ENCODE peak calls at places on chromosome 5, in seven cellular contexts. E is SHP77 treated with DMSO at 0.1 percent for 48 hours; B is effector CD4-positive, alpha-beta T cell; G is EH; D is hypothalamus; Q is non-pigmented ciliary epithelial cell; C is cardiac septum. J is an unnamed sample.

GRCh38 chr5:43556857-43557593 is at the start of gene PAIP1:
- DNase-seq in E (peak), B (peak), G (peak), D (peak), Q (no peak), C (peak), J (peak)

GRCh38 chr5:20570486-20570885 is 582.5 kb upstream of the CDH18 start:
- DNase-seq in E (no peak), B (no peak), G (no peak), D (no peak), Q (no peak), C (no peak), J (no peak)

GRCh38 chr5:66329078-66329477 is 185.0 kb downstream of the SREK1 start:
- DNase-seq in E (no peak), B (no peak), G (no peak), D (no peak), Q (no peak), C (no peak), J (no peak)

GRCh38 chr5:133820516-133820915 is 147.9 kb downstream of the C5orf15 start:
- DNase-seq in E (no peak), B (no peak), G (peak), D (no peak), Q (no peak), C (peak), J (no peak)

GRCh38 chr5:139470821-139471300 is at the start of gene SMIM33:
- DNase-seq in E (no peak), B (peak), G (no peak), D (no peak), Q (no peak), C (no peak), J (no peak)

GRCh38 chr5:42768106-42768504 is 11.5 kb downstream of the CCDC152 start:
- DNase-seq in E (no peak), B (no peak), G (no peak), D (no peak), Q (no peak), C (no peak), J (no peak)

GRCh38 chr5:130268489-130268888 is 364.2 kb downstream of the CHSY3 start:
- DNase-seq in E (no peak), B (no peak), G (no peak), D (no peak), Q (no peak), C (no peak), J (no peak)

GRCh38 chr5:180723936-180724335 is 15.9 kb downstream of the OR2Y1 start:
- DNase-seq in E (no peak), B (no peak), G (no peak), D (no peak), Q (no peak), C (no peak), J (no peak)

GRCh38 chr5:3339798-3340115 is 255.9 kb upstream of the IRX1 start:
- DNase-seq in E (no peak), B (no peak), G (no peak), D (no peak), Q (no peak), C (peak), J (no peak)

GRCh38 chr5:179285236-179285635 is 60.0 kb downstream of the ADAMTS2 start:
- DNase-seq in E (no peak), B (no peak), G (no peak), D (no peak), Q (no peak), C (no peak), J (peak)

GRCh38 chr5:122156724-122157325 is 27.5 kb downstream of the ZNF474 start:
- DNase-seq in E (no peak), B (no peak), G (peak), D (no peak), Q (no peak), C (no peak), J (no peak)

GRCh38 chr5:112687306-112687705 is 50.4 kb upstream of the APC start:
- DNase-seq in E (no peak), B (no peak), G (no peak), D (no peak), Q (no peak), C (no peak), J (no peak)

J was measured in head of caudate nucleus.